ENCODE peak calls at places on chromosomes 2 and 18, in ten cellular contexts. E is psoas muscle, W is adrenal gland, V is heart left ventricle, D is IMR-90, U is tibial artery, I is astrocyte, A is uterus, R is Peyer's patch, N is right atrium auricular region. C is an unnamed sample.

GRCh38 chr2:96537066-96537733 is 648 bp downstream of the ARID5A start:
- DNase-seq in E (peak; percentile 78), W (peak; percentile 72), V (peak; percentile 78), D (peak; percentile 38), U (peak; percentile 81), I (peak; percentile 50), A (no peak), R (peak; percentile 96), N (peak; percentile 80), C (peak; percentile 81)

GRCh38 chr2:191030521-191031154 is 16.7 kb upstream of the STAT1 start:
- DNase-seq in E (no peak), W (peak; percentile 32), V (no peak), D (peak; percentile 49), U (no peak), I (peak; percentile 28), A (no peak), R (no peak), N (no peak), C (peak; percentile 38)

GRCh38 chr2:9824956-9825720 is 18.1 kb upstream of the TAF1B start:
- DNase-seq in E (no peak), W (no peak), V (no peak), D (peak; percentile 74), U (no peak), I (peak; percentile 28), A (no peak), R (no peak), N (no peak), C (no peak)

GRCh38 chr2:228731517-228731916 is 539.6 kb downstream of the PID1 start:
- DNase-seq in E (no peak), W (no peak), V (no peak), D (peak; percentile 68), U (peak; percentile 53), I (peak; percentile 95), A (no peak), R (no peak), N (no peak), C (no peak)

GRCh38 chr2:200787351-200788128 is 24.2 kb upstream of the BZW1 start:
- DNase-seq in E (no peak), W (peak; percentile 71), V (no peak), D (peak; percentile 98), U (no peak), I (peak; percentile 96), A (no peak), R (no peak), N (no peak), C (no peak)

GRCh38 chr2:216915548-216916128 is 55.8 kb upstream of the TNP1 start:
- DNase-seq in E (no peak), W (no peak), V (no peak), D (no peak), U (no peak), I (no peak), A (peak; percentile 75), R (no peak), N (no peak), C (no peak)

GRCh38 chr2:237631029-237631785 is 3.8 kb downstream of the LRRFIP1 start:
- DNase-seq in E (no peak), W (no peak), V (peak; percentile 75), D (no peak), U (no peak), I (no peak), A (peak; percentile 47), R (no peak), N (no peak), C (no peak)

GRCh38 chr2:105990624-105991023 is 203.5 kb downstream of the UXS1 start:
- DNase-seq in E (no peak), W (no peak), V (no peak), D (no peak), U (no peak), I (no peak), A (no peak), R (no peak), N (no peak), C (no peak)

GRCh38 chr2:126655500-126656310 is at the start of gene GYPC:
- DNase-seq in E (peak; percentile 90), W (peak; percentile 89), V (peak; percentile 92), D (peak; percentile 82), U (peak; percentile 96), I (peak; percentile 36), A (peak; percentile 74), R (peak; percentile 80), N (peak; percentile 91), C (no peak)

GRCh38 chr2:126657146-126657635 is 1.2 kb downstream of the GYPC start:
- DNase-seq in E (peak; percentile 73), W (peak; percentile 61), V (peak; percentile 84), D (peak; percentile 98), U (peak; percentile 92), I (peak; percentile 84), A (peak; percentile 61), R (peak; percentile 87), N (peak; percentile 80), C (no peak)

GRCh38 chr2:126657636-126658315 is 1.8 kb downstream of the GYPC start:
- DNase-seq in E (peak; percentile 89), W (peak; percentile 94), V (peak; percentile 95), D (peak; percentile 99), U (peak; percentile 93), I (peak; percentile 96), A (peak; percentile 80), R (peak; percentile 93), N (peak; percentile 88), C (peak; percentile 53)

GRCh38 chr2:126655066-126655465 is 892 bp upstream of the GYPC start:
- DNase-seq in E (no peak), W (no peak), V (peak; percentile 70), D (peak; percentile 20), U (no peak), I (no peak), A (no peak), R (no peak), N (no peak), C (no peak)

DNA sequence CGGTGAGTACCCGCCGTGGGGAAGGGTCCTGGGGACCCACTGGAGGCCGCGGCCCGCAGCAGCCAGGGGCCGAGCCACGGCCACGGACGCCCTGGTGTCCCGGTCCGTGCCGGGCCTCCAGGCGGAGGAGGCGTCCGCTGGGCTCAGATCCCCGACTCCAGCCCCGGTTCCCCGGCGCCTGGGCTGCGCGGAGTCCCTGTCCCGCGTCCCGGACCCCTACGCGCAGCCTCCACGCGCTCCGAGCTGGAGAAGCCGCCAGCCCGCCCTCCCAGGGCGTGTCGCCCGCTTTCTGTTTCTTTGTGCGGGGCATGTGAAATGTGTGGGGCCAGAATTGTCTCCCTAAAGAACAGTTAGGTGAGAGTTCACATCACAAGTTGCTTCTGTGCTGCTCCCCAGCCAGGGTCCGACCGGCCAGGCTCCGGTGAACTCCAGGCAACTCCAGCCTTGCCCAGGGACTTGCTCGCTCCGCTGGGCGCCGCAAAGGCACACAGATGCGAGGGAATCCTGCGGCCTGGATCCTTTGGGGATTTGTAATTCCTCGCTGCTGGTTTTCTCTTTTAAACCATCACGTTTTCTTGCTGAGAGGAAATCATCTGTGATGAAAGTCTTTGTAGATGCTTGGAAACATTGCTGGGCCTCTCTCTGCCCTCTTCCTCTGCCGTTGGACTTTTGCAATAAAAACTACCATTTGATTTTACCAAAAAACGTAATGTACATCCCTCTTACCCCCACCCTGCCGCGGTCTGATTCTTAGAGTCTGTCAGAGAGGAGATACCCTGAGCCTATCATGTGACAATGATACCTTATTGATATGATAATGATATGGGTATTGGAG is 570 bp downstream of the GYPC start:
- DNase-seq in E (peak; percentile 55), W (peak; percentile 48), V (peak; percentile 52), D (peak; percentile 31), U (no peak), I (peak; percentile 38), A (peak; percentile 55), R (peak; percentile 54), N (no peak), C (peak; percentile 9)
- H3K4me3 ChIP-seq in E (peak overlapping the region; percentile 85), W (peak overlapping the region; percentile 88), V (peak overlapping the region; percentile 84), D (peak overlapping the region; percentile 48), U (peak overlapping the region; percentile 85), I (peak overlapping the region; percentile 78), A (peak overlapping the region; percentile 65), R (peak overlapping the region; percentile 66), N (peak overlapping the region; percentile 76), C (peak overlapping the region; percentile 58)

GRCh38 chr2:42106257-42106816 is 58.5 kb downstream of the PKDCC start:
- DNase-seq in E (no peak), W (no peak), V (no peak), D (no peak), U (no peak), I (no peak), A (no peak), R (no peak), N (no peak), C (no peak)
- H3K4me1 ChIP-seq in E (peaks cover 11% of the 10 kb centered on the region), W (peaks cover 19% of the 10 kb centered on the region), V (no peaks in the 10 kb centered on the region), D (peaks cover 11% of the 10 kb centered on the region), U (no peaks in the 10 kb centered on the region), I (peaks cover 9% of the 10 kb centered on the region), A (no peaks in the 10 kb centered on the region), R (peaks cover 38% of the 10 kb centered on the region), N (no peaks in the 10 kb centered on the region), C (no peaks in the 10 kb centered on the region)

GRCh38 chr18:8505036-8505435 is 104.2 kb upstream of the RAB12 start:
- DNase-seq in E (no peak), W (no peak), V (no peak), D (no peak), U (peak; percentile 24), I (no peak), A (no peak), R (no peak), N (peak; percentile 32), C (no peak)

GRCh38 chr18:8508320-8508719 is 100.9 kb upstream of the RAB12 start:
- DNase-seq in E (no peak), W (no peak), V (no peak), D (no peak), U (no peak), I (no peak), A (no peak), R (no peak), N (no peak), C (no peak)

GRCh38 chr18:8506251-8507049 is 102.8 kb upstream of the RAB12 start:
- DNase-seq in E (no peak), W (no peak), V (no peak), D (no peak), U (peak; percentile 25), I (no peak), A (no peak), R (no peak), N (peak; percentile 23), C (no peak)

GRCh38 chr18:8507881-8508280 is 101.4 kb upstream of the RAB12 start:
- DNase-seq in E (no peak), W (no peak), V (no peak), D (peak; percentile 21), U (no peak), I (peak; percentile 16), A (no peak), R (no peak), N (no peak), C (no peak)

DNA sequence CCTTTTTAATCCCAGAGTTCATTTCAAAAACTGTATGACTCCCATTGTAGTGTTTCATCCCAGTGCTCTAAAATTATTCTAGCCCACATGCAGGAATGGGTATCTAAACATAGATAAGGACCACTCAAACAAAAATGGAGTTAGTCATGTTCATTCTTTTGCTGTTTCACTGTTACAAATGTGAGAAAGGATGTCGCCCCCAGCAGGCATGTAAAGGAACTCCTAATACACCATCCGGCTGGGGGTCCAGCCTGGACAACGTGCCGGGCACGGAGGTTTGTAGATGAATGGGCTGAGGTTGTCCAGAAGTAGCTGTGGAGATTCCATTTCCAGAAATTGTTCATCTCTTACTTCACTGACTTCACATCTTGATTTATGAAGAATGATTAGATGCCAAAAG is 101.9 kb upstream of the RAB12 start:
- DNase-seq in E (no peak), W (no peak), V (no peak), D (peak; percentile 4), U (no peak), I (peak; percentile 10), A (no peak), R (no peak), N (peak; percentile 11), C (no peak)
- TF ChIP-seq CTCF in E (no peak), W (no peak), V (peak; percentile 11), D (peak; percentile 25), U (no peak), I (peak; percentile 29), A (no peak), R (no peak), N (no peak), C (no peak)

GRCh38 chr2:233087725-233088124 is 27.6 kb downstream of the INPP5D start:
- DNase-seq in E (no peak), W (peak; percentile 17), V (no peak), D (no peak), U (peak; percentile 28), I (no peak), A (no peak), R (peak; percentile 33), N (no peak), C (no peak)

GRCh38 chr2:233083782-233084181 is 23.6 kb downstream of the INPP5D start:
- DNase-seq in E (no peak), W (peak; percentile 10), V (no peak), D (no peak), U (no peak), I (no peak), A (no peak), R (no peak), N (no peak), C (no peak)

GRCh38 chr2:233085037-233085838 is 25.1 kb downstream of the INPP5D start:
- DNase-seq in E (no peak), W (peak; percentile 17), V (no peak), D (no peak), U (peak; percentile 12), I (no peak), A (no peak), R (peak; percentile 46), N (no peak), C (no peak)

GRCh38 chr2:233084488-233084887 is 24.3 kb downstream of the INPP5D start:
- DNase-seq in E (peak; percentile 37), W (peak; percentile 65), V (peak; percentile 70), D (no peak), U (peak; percentile 79), I (no peak), A (no peak), R (peak; percentile 92), N (peak; percentile 81), C (no peak)

DNA sequence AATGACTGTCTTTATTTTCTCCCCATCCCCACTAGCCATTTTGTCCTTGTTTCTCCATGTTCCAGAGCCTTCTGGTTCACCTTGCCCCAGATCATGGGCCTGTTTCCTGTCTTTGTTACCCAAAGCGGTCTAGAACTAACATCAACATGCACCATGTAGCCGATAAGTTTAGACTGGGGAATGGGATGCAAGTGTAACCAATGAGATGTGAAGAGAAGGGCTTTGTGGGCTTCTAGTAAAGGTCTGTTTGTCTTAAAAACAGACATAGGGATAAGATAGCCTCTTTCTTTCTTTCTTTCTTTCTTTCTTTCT is 25.7 kb downstream of the INPP5D start:
- DNase-seq in E (no peak), W (peak; percentile 9), V (no peak), D (no peak), U (no peak), I (no peak), A (no peak), R (no peak), N (no peak), C (no peak)
- H3K4me3 ChIP-seq in E (no peak overlapping the region), W (no peak overlapping the region), V (no peak overlapping the region), D (no peak overlapping the region), U (no peak overlapping the region), I (no peak overlapping the region), A (no peak overlapping the region), R (no peak overlapping the region), N (no peak overlapping the region), C (no peak overlapping the region)

C was measured in pancreas.